ENCODE peak calls at places on chromosomes 1 and 21, in six cellular contexts. One of them, this sample, is unnamed.

GRCh38 chr1:166999090-166999489 is 10.0 kb downstream of the MAEL start:
- DNase-seq in cardiac muscle cell: peak; percentile 42
- DNase-seq in bronchial epithelial cell: no peak
- DNase-seq in fibroblast of lung: no peak
- DNase-seq in GM06990: no peak
- DNase-seq in breast epithelium: no peak
- DNase-seq in this sample: no peak

GRCh38 chr1:180154003-180154324 is 705 bp upstream of the QSOX1 start:
- DNase-seq in breast epithelium: no peak
- DNase-seq in bronchial epithelial cell: no peak
- DNase-seq in cardiac muscle cell: no peak
- DNase-seq in fibroblast of lung: no peak
- DNase-seq in GM06990: no peak
- DNase-seq in this sample: no peak

GRCh38 chr1:91166106-91166712 is 144.4 kb upstream of the ZNF644 start:
- DNase-seq in cardiac muscle cell: peak; percentile 67
- DNase-seq in GM06990: no peak
- DNase-seq in bronchial epithelial cell: peak; percentile 42
- DNase-seq in fibroblast of lung: peak; percentile 71
- DNase-seq in breast epithelium: no peak
- DNase-seq in this sample: peak; percentile 13

GRCh38 chr1:155966135-155966534 is 12.2 kb downstream of the ARHGEF2 start:
- DNase-seq in bronchial epithelial cell: no peak
- DNase-seq in cardiac muscle cell: no peak
- DNase-seq in GM06990: no peak
- DNase-seq in fibroblast of lung: no peak
- DNase-seq in breast epithelium: no peak
- DNase-seq in this sample: no peak

GRCh38 chr1:32327204-32327603 is 8.8 kb downstream of the MARCKSL1 start:
- DNase-seq in breast epithelium: no peak
- DNase-seq in GM06990: no peak
- DNase-seq in bronchial epithelial cell: no peak
- DNase-seq in cardiac muscle cell: no peak
- DNase-seq in fibroblast of lung: no peak
- DNase-seq in this sample: no peak

GRCh38 chr1:215526147-215526845 is 40.8 kb upstream of the KCTD3 start:
- DNase-seq in bronchial epithelial cell: peak; percentile 64
- DNase-seq in cardiac muscle cell: peak; percentile 73
- DNase-seq in fibroblast of lung: peak; percentile 75
- DNase-seq in breast epithelium: no peak
- DNase-seq in GM06990: peak; percentile 13
- DNase-seq in this sample: peak; percentile 29

GRCh38 chr1:184110253-184111204 is 59.0 kb downstream of the TSEN15 start:
- DNase-seq in cardiac muscle cell: no peak
- DNase-seq in fibroblast of lung: no peak
- DNase-seq in bronchial epithelial cell: no peak
- DNase-seq in GM06990: no peak
- DNase-seq in breast epithelium: no peak
- DNase-seq in this sample: no peak

GRCh38 chr1:246725191-246725590 is 982 bp downstream of the SCCPDH start:
- DNase-seq in fibroblast of lung: no peak
- DNase-seq in GM06990: no peak
- DNase-seq in cardiac muscle cell: no peak
- DNase-seq in breast epithelium: no peak
- DNase-seq in bronchial epithelial cell: no peak
- DNase-seq in this sample: no peak

GRCh38 chr1:94955767-94956632 is 29.1 kb upstream of the CNN3 start:
- DNase-seq in breast epithelium: no peak
- DNase-seq in bronchial epithelial cell: peak; percentile 55
- DNase-seq in cardiac muscle cell: no peak
- DNase-seq in GM06990: no peak
- DNase-seq in fibroblast of lung: peak; percentile 48
- DNase-seq in this sample: no peak

GRCh38 chr1:233998926-233999325 is 94.5 kb downstream of the SLC35F3 start:
- DNase-seq in breast epithelium: no peak
- DNase-seq in fibroblast of lung: no peak
- DNase-seq in cardiac muscle cell: no peak
- DNase-seq in bronchial epithelial cell: no peak
- DNase-seq in GM06990: no peak
- DNase-seq in this sample: no peak

GRCh38 chr1:227946624-227947424 is 908 bp downstream of the WNT9A start:
- DNase-seq in bronchial epithelial cell: no peak
- DNase-seq in breast epithelium: peak; percentile 85
- DNase-seq in GM06990: peak; percentile 47
- DNase-seq in fibroblast of lung: peak; percentile 62
- DNase-seq in cardiac muscle cell: peak; percentile 71
- DNase-seq in this sample: no peak

GRCh38 chr1:208069317-208069716 is 158.4 kb upstream of the CD34 start:
- DNase-seq in GM06990: no peak
- DNase-seq in bronchial epithelial cell: no peak
- DNase-seq in breast epithelium: no peak
- DNase-seq in fibroblast of lung: no peak
- DNase-seq in cardiac muscle cell: no peak
- DNase-seq in this sample: no peak

GRCh38 chr1:152515454-152515823 is 1.2 kb downstream of the CRCT1 start:
- DNase-seq in cardiac muscle cell: peak; percentile 23
- DNase-seq in breast epithelium: no peak
- DNase-seq in bronchial epithelial cell: peak; percentile 44
- DNase-seq in fibroblast of lung: no peak
- DNase-seq in GM06990: no peak
- DNase-seq in this sample: no peak

GRCh38 chr1:14608308-14608707 is 9.8 kb downstream of the KAZN start:
- DNase-seq in GM06990: no peak
- DNase-seq in cardiac muscle cell: no peak
- DNase-seq in breast epithelium: no peak
- DNase-seq in bronchial epithelial cell: no peak
- DNase-seq in fibroblast of lung: no peak
- DNase-seq in this sample: no peak

GRCh38 chr1:66937529-66938234 is 12.9 kb downstream of the MIER1 start:
- DNase-seq in cardiac muscle cell: no peak
- DNase-seq in bronchial epithelial cell: no peak
- DNase-seq in fibroblast of lung: no peak
- DNase-seq in GM06990: no peak
- DNase-seq in breast epithelium: no peak
- DNase-seq in this sample: no peak

GRCh38 chr1:66933887-66934700 is 9.3 kb downstream of the MIER1 start:
- DNase-seq in breast epithelium: no peak
- DNase-seq in cardiac muscle cell: no peak
- DNase-seq in GM06990: no peak
- DNase-seq in fibroblast of lung: no peak
- DNase-seq in bronchial epithelial cell: peak; percentile 46
- DNase-seq in this sample: no peak

GRCh38 chr1:66940968-66941367 is 16.2 kb downstream of the MIER1 start:
- DNase-seq in GM06990: no peak
- DNase-seq in fibroblast of lung: no peak
- DNase-seq in breast epithelium: no peak
- DNase-seq in bronchial epithelial cell: no peak
- DNase-seq in cardiac muscle cell: peak; percentile 36
- DNase-seq in this sample: no peak

GRCh38 chr1:66943361-66943969 is 18.7 kb downstream of the MIER1 start:
- DNase-seq in GM06990: no peak
- DNase-seq in bronchial epithelial cell: no peak
- DNase-seq in breast epithelium: no peak
- DNase-seq in cardiac muscle cell: no peak
- DNase-seq in fibroblast of lung: peak; percentile 45
- DNase-seq in this sample: no peak

DNA sequence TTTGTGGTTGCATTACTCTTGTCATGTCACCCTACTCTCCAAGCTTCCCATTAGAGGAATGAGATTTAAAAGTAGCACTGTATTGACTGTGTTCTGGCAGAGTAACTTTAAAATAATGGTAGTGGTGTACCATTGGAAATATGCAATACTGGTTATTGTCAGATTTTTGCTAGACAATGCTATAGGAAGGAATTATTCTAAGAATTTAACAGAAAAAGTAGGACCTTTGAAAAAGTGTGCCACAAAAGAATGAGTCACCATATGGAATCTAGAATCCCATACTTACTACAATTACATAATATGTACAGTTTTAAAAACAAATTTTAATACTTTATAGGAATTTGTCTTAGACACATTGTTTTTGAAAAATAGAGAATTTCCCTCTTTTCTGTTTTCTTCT is 13.8 kb downstream of the MIER1 start:
- DNase-seq in bronchial epithelial cell: no peak
- DNase-seq in GM06990: no peak
- DNase-seq in fibroblast of lung: peak; percentile 38
- DNase-seq in cardiac muscle cell: peak; percentile 29
- DNase-seq in breast epithelium: no peak
- DNase-seq in this sample: no peak
- H3K4me3 ChIP-seq in bronchial epithelial cell: no peak overlapping the region
- H3K4me3 ChIP-seq in GM06990: no peak overlapping the region
- H3K4me3 ChIP-seq in fibroblast of lung: no peak overlapping the region
- H3K4me3 ChIP-seq in cardiac muscle cell: no peak overlapping the region
- H3K4me3 ChIP-seq in breast epithelium: no peak overlapping the region
- H3K4me3 ChIP-seq in this sample: no peak overlapping the region

GRCh38 chr1:46550751-46551231 is 656 bp downstream of the KNCN start:
- DNase-seq in GM06990: no peak
- DNase-seq in cardiac muscle cell: no peak
- DNase-seq in breast epithelium: no peak
- DNase-seq in bronchial epithelial cell: no peak
- DNase-seq in fibroblast of lung: no peak
- DNase-seq in this sample: no peak
- H3K4me3 ChIP-seq in GM06990: no peak overlapping the region
- H3K4me3 ChIP-seq in cardiac muscle cell: no peak overlapping the region
- H3K4me3 ChIP-seq in breast epithelium: no peak overlapping the region
- H3K4me3 ChIP-seq in bronchial epithelial cell: no peak overlapping the region
- H3K4me3 ChIP-seq in fibroblast of lung: no peak overlapping the region
- H3K4me3 ChIP-seq in this sample: no peak overlapping the region

DNA sequence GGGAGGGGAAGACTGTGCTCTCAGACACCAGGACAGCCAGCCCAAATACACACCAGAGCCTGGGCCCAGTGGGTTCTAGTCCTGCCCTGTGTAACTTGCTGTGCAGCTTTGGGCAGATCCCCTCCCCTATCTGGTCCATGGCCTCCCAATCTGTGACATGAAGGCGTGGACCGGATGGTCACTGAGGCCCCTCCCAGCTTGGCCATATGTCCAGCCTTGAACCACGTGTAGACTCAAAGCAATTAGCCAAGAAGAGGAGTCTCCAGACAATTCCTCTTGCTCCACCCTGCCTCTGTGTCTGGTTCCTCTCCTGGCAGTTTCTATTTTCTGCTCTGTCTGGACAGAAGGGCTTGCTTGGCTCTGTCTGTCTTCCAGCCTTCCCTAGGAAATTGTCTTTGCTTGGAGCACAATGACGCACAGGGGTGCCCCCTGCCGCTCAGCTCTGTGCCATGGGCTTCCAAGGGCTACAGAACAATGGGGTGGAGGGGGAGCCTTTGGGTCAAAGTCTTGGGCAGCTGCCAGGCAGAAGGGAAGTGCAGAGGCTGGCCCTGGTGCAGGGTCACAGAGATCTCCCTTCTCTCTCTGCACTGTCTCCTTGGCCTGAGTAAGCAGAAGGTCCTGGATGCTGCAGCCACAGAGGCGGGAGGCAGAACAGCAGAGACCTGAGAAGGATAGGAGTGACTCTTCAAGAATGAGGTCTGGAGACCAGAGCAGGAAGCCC is 66.1 kb downstream of the TENT5C start:
- DNase-seq in bronchial epithelial cell: no peak
- DNase-seq in GM06990: no peak
- DNase-seq in fibroblast of lung: no peak
- DNase-seq in cardiac muscle cell: peak; percentile 80
- DNase-seq in breast epithelium: no peak
- DNase-seq in this sample: no peak
- H3K4me3 ChIP-seq in bronchial epithelial cell: no peak overlapping the region
- H3K4me3 ChIP-seq in GM06990: no peak overlapping the region
- H3K4me3 ChIP-seq in fibroblast of lung: no peak overlapping the region
- H3K4me3 ChIP-seq in cardiac muscle cell: no peak overlapping the region
- H3K4me3 ChIP-seq in breast epithelium: no peak overlapping the region
- H3K4me3 ChIP-seq in this sample: no peak overlapping the region

GRCh38 chr1:28246427-28246832 is 10.5 kb downstream of the ATP5IF1 start:
- DNase-seq in cardiac muscle cell: peak; percentile 48
- DNase-seq in bronchial epithelial cell: peak; percentile 93
- DNase-seq in breast epithelium: no peak
- DNase-seq in GM06990: peak; percentile 55
- DNase-seq in fibroblast of lung: no peak
- DNase-seq in this sample: no peak
- H3K4me3 ChIP-seq in cardiac muscle cell: peak overlapping the region; percentile 46
- H3K4me3 ChIP-seq in bronchial epithelial cell: peak overlapping the region; percentile 48
- H3K4me3 ChIP-seq in breast epithelium: peak overlapping the region; percentile 59
- H3K4me3 ChIP-seq in GM06990: peak overlapping the region; percentile 62
- H3K4me3 ChIP-seq in fibroblast of lung: peak overlapping the region; percentile 66
- H3K4me3 ChIP-seq in this sample: peak overlapping the region; percentile 58

DNA sequence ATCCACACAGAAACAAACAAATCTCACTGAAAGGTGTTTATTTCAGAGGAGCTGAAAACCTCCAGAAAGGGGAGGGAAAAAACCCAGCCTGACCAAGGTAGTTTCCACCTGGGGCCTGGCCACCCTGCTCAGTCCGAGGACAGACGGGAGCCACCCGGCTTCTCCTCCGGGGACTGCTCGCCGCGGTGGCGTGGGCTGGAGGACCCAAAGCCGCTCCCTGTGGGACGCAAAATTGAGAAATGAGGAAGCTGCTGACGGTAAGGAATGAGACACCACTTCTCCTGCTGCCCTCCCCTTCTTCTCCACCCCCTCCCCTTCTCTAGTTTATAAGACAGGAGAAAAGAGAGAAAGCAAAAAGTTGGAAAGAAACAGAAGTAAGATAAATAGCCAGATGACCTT is 12.7 kb downstream of the ITGB2 start:
- DNase-seq in GM06990: no peak
- DNase-seq in breast epithelium: no peak
- DNase-seq in fibroblast of lung: no peak
- DNase-seq in cardiac muscle cell: peak; percentile 62
- DNase-seq in bronchial epithelial cell: no peak
- DNase-seq in this sample: no peak
- H3K4me3 ChIP-seq in GM06990: no peak overlapping the region
- H3K4me3 ChIP-seq in breast epithelium: no peak overlapping the region
- H3K4me3 ChIP-seq in fibroblast of lung: no peak overlapping the region
- H3K4me3 ChIP-seq in cardiac muscle cell: no peak overlapping the region
- H3K4me3 ChIP-seq in bronchial epithelial cell: no peak overlapping the region
- H3K4me3 ChIP-seq in this sample: no peak overlapping the region

This sample was measured in AG04450.